ENCODE peak calls at places on chromosomes 7 and 10, in nine cellular contexts. G is naive thymus-derived CD4-positive, alpha-beta T cell; P is WTC11; M is activated CD8-positive, alpha-beta memory T cell treated with anti-CD3 and anti-CD28 coated beads for 48 hours; C is Ammon's horn; N is NCI-H446; Y is dorsolateral prefrontal cortex; O is GM13976; D is neural crest cell. V is an unnamed sample.

GRCh38 chr10:76209135-76209534 is 777.7 kb downstream of the LRMDA start:
- DNase-seq in O (no peak), G (no peak), N (no peak), M (no peak), P (no peak), D (no peak), C (no peak), Y (no peak), V (no peak)

GRCh38 chr10:127649642-127650041 is 87.3 kb upstream of the FOXI2 start:
- DNase-seq in C (no peak), D (peak; percentile 9), G (no peak), P (peak; percentile 78), N (no peak), O (no peak), M (no peak), Y (no peak), V (no peak)

GRCh38 chr10:44293306-44293778 is 91.6 kb downstream of the CXCL12 start:
- DNase-seq in O (peak; percentile 55), N (no peak), M (no peak), P (peak; percentile 41), C (no peak), D (no peak), G (no peak), Y (no peak), V (no peak)

GRCh38 chr10:103053659-103054581 is 135.8 kb downstream of the CNNM2 start:
- DNase-seq in C (peak; percentile 87), M (no peak), D (peak; percentile 36), O (peak; percentile 58), G (peak; percentile 52), Y (peak; percentile 34), P (peak; percentile 71), N (no peak), V (peak; percentile 77)

GRCh38 chr7:41579961-41580935 is 122.6 kb downstream of the INHBA start:
- DNase-seq in Y (no peak), G (no peak), P (no peak), M (no peak), O (no peak), N (no peak), D (no peak), C (no peak), V (no peak)

GRCh38 chr7:22934473-22935065 is 79.4 kb downstream of the HYCC1 start:
- DNase-seq in P (no peak), C (no peak), Y (no peak), M (no peak), D (no peak), O (no peak), N (no peak), G (no peak), V (no peak)

GRCh38 chr7:157299613-157300405 is 37.0 kb upstream of the DNAJB6 start:
- DNase-seq in D (no peak), O (no peak), P (peak; percentile 32), M (no peak), N (no peak), C (no peak), Y (no peak), G (no peak), V (peak; percentile 87)

GRCh38 chr7:92808006-92808405 is 28.4 kb downstream of the CDK6 start:
- DNase-seq in G (no peak), C (no peak), M (no peak), P (no peak), D (no peak), Y (no peak), O (no peak), N (no peak), V (no peak)

GRCh38 chr10:1461016-1461415 is 276.3 kb downstream of the ADARB2 start:
- DNase-seq in N (no peak), O (no peak), C (no peak), Y (no peak), M (no peak), G (no peak), D (no peak), P (no peak), V (no peak)

GRCh38 chr10:50381637-50382036 is 130.3 kb upstream of the ASAH2 start:
- DNase-seq in P (no peak), G (no peak), C (no peak), O (no peak), D (no peak), M (no peak), Y (no peak), N (peak; percentile 35), V (no peak)

V was measured in upper lobe of left lung.